ENCODE peak calls at places on chromosomes 16 and 17, in five cellular contexts. W is A549, X is IMR-90, V is stomach, E is RWPE2. Q is an unnamed sample.

GRCh38 chr17:59830007-59830630 is 62.6 kb downstream of the TUBD1 start:
- DNase-seq in V (no peak), X (peak), E (no peak), W (no peak), Q (no peak)

GRCh38 chr17:74544991-74545441 is 899 bp downstream of the CD300C start:
- DNase-seq in X (no peak), W (no peak), E (no peak), V (no peak), Q (no peak)

GRCh38 chr16:23670137-23670776 is 8.4 kb upstream of the PLK1 start:
- DNase-seq in E (no peak), V (no peak), W (no peak), X (peak), Q (no peak)

GRCh38 chr17:42518755-42519545 is 17.1 kb upstream of the NAGLU start:
- DNase-seq in W (no peak), E (no peak), X (no peak), V (peak), Q (no peak)

GRCh38 chr16:67013238-67013822 is 15.6 kb upstream of the CBFB start:
- DNase-seq in V (no peak), E (no peak), W (no peak), X (no peak), Q (no peak)

GRCh38 chr16:87276091-87276561 is 41.1 kb downstream of the C16orf95 start:
- DNase-seq in X (no peak), W (no peak), E (no peak), V (no peak), Q (no peak)

GRCh38 chr17:27845264-27846041 is 45.1 kb upstream of the NOS2 start:
- DNase-seq in E (no peak), V (no peak), W (no peak), X (no peak), Q (no peak)

GRCh38 chr16:46830417-46830901 is 521 bp downstream of the C16orf87 start:
- DNase-seq in E (no peak), W (no peak), X (no peak), V (peak), Q (no peak)

GRCh38 chr17:76643553-76644148 is at the start of gene ST6GALNAC1:
- DNase-seq in W (no peak), V (peak), E (no peak), X (no peak), Q (no peak)

GRCh38 chr16:57899771-57900661 is 70.9 kb downstream of the CNGB1 start:
- DNase-seq in E (no peak), X (peak), W (peak), V (peak), Q (peak)

GRCh38 chr16:84647830-84648594 is at the start of gene KLHL36:
- DNase-seq in X (no peak), V (peak), E (no peak), W (peak), Q (peak)

GRCh38 chr17:80992948-80993624 is 1.4 kb downstream of the CHMP6 start:
- DNase-seq in E (no peak), V (no peak), X (no peak), W (no peak), Q (no peak)

GRCh38 chr16:3951861-3952332 is 71.4 kb upstream of the CREBBP start:
- DNase-seq in E (no peak), X (peak), W (no peak), V (no peak), Q (no peak)

GRCh38 chr17:72259977-72260376 is 139.2 kb downstream of the SOX9 start:
- DNase-seq in X (no peak), E (no peak), V (no peak), W (no peak), Q (no peak)

GRCh38 chr16:28193530-28194423 is 18.0 kb downstream of the XPO6 start:
- DNase-seq in V (no peak), X (peak), E (peak), W (no peak), Q (no peak)

GRCh38 chr17:74128456-74128855 is 75.0 kb upstream of the RPL38 start:
- DNase-seq in V (no peak), X (no peak), E (peak), W (no peak), Q (no peak)

GRCh38 chr17:47323382-47324223 is at the start of gene EFCAB13:
- DNase-seq in X (peak), W (peak), V (peak), E (peak), Q (peak)
- TF ChIP-seq CTCF in X (peak), W (peak), V (no peak), E (peak), Q (no peak)

GRCh38 chr17:55303701-55304145 is 39.0 kb downstream of the HLF start:
- DNase-seq in V (no peak), X (peak), E (no peak), W (no peak), Q (no peak)
- TF ChIP-seq CTCF in V (no peak), X (peak), E (peak), W (peak), Q (no peak)

DNA sequence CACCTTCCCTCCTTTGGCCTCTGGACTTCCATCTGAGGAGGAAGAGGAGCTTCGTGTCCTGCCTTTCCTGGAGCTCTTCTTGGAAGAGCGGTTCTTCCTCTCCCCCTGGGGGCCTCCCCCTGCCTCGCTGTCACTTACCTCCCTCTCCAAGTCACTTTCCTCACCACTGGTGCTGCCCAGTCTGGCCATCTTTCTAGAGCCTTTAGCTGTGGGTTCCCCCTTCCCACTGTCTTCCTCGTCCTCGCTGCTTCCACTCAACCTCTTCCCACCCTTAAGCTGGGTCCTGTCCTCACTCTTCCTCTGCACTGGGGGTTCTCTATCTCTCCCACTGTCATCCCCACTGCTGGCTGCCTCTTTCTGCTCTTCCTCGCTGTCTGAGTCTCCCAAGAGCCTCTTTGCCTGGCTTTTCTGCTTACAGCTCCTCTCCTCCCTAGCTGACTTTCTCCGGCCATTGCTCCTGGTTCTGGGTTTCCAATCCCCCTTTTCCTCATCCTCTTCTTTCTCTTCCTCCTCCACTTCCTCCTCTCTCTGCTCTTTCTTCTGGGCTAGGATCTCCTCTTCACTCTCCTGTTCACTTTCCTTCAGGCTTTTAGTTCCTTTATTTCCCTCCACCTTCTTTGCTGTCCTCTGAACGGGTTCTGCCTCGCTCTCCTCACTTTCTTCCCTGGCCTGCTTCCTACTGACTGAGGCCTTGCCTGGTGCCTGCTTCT is 1.4 kb downstream of the HIRIP3 start:
- DNase-seq in E (no peak), X (no peak), W (no peak), V (no peak), Q (no peak)
- TF ChIP-seq CTCF in E (no peak), X (no peak), W (no peak), V (no peak), Q (no peak)

GRCh38 chr17:55635253-55635766 is 87.4 kb downstream of the TMEM100 start:
- DNase-seq in W (no peak), E (no peak), V (no peak), X (peak), Q (no peak)

GRCh38 chr17:55632236-55632635 is 90.4 kb downstream of the TMEM100 start:
- DNase-seq in E (no peak), V (no peak), X (no peak), W (no peak), Q (no peak)

GRCh38 chr17:55634702-55635101 is 88.0 kb downstream of the TMEM100 start:
- DNase-seq in V (no peak), X (no peak), E (no peak), W (no peak), Q (no peak)

DNA sequence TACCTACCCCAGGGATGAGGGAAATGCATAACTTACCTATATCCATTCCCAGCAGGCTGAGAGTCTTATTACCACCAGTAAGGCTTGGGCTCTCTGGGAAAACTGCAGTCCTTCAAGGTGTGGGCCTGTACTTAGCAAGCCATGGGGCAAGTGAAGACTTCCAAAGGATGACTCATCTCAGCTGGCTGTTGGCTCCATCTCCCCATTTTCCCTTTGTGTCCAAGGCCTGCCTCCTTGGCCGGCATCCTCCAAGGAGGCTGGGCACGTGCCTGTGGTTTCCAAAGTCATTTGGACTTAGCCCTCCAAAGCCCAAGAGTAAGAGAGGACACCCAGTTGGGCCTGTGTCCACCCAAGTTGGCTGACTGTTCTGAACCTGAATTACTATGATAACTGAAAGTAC is 89.8 kb downstream of the TMEM100 start:
- DNase-seq in X (no peak), W (no peak), E (no peak), V (no peak), Q (no peak)
- TF ChIP-seq CTCF in X (no peak), W (no peak), E (no peak), V (no peak), Q (no peak)

GRCh38 chr17:46176975-46177374 is 16.3 kb downstream of the KANSL1 start:
- DNase-seq in E (no peak), X (no peak), V (no peak), W (no peak), Q (no peak)

GRCh38 chr17:46180895-46181279 is 12.3 kb downstream of the KANSL1 start:
- DNase-seq in E (no peak), X (no peak), V (no peak), W (no peak), Q (no peak)

GRCh38 chr17:46179375-46179999 is 13.7 kb downstream of the KANSL1 start:
- DNase-seq in E (no peak), V (no peak), X (no peak), W (no peak), Q (no peak)

GRCh38 chr17:46175891-46176290 is 17.3 kb downstream of the KANSL1 start:
- DNase-seq in V (no peak), X (peak), W (no peak), E (no peak), Q (no peak)

GRCh38 chr17:46178550-46179198 is 14.6 kb downstream of the KANSL1 start:
- DNase-seq in V (no peak), X (peak), E (no peak), W (no peak), Q (no peak)
- TF ChIP-seq CTCF in V (no peak), X (no peak), E (no peak), W (no peak), Q (no peak)

GRCh38 chr17:63116228-63116627 is 150.2 kb downstream of the TANC2 start:
- DNase-seq in W (peak), X (no peak), V (no peak), E (no peak), Q (no peak)
- TF ChIP-seq CTCF in W (peak), X (peak), V (no peak), E (peak), Q (no peak)

DNA sequence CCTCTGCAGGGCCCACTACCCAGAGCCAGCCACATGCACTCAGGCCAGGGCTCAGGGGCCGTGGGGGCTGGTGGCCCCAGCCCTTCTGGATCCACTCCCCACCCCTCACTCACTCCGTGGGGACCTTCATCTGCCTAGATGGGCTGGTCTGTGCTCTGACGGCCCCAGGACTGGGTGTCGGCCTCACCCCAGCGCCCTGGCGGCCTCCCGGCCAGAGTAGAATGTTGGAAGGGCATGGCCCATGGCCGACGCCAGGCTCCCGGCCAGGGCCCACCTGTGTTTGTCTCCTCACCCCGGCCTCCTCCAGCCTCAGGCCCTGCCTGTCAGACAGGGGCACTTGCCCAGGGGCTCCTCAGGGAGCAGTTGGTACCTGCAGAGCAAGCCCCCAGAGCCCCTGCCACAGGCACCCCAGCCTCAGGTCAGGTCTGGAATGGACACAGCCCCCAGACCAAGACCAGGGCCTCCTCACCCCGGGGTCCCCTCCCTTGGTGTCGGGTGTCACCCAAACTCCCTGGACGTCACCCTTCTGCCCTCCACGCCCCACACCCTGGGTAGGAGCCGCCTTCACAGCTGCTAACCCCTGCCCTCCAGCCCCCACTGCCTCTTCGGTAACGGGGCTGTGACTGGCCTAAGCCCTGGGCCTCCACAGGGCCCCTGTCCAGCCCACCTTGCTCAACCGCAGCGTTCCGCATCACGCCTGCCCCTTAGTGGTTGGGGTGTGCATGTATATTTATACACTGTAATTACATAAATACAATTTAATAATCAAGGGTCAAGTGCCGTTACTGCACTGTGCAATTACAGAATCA is 3.0 kb upstream of the CDH15 start:
- DNase-seq in E (no peak), V (no peak), X (no peak), W (no peak), Q (no peak)
- TF ChIP-seq CTCF in E (no peak), V (no peak), X (peak), W (no peak), Q (no peak)

DNA sequence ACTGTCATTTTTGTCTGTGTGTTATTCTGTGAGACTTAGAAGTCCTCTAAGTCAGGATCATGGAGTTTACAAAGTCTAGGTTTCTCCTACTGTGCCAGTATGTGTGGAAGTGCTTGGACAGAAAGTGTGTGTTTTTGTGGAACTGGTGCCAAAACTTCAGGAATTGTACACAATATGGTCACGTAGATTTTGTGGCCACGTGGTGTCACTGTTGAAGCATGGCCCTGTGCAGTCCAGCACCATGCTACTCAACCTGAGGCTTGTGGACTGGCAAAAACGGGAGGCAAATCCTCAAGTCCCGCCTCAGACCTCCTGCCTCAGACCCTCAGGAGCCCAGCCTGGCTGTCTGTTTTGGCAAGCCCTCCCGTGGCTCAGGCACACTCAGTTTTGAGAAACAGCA is 16.7 kb upstream of the ALKBH5 start:
- DNase-seq in X (no peak), V (peak), E (no peak), W (no peak), Q (no peak)
- TF ChIP-seq CTCF in X (peak), V (no peak), E (peak), W (no peak), Q (no peak)

Q was measured in activated B cell treated with CpG ODN at 0.5 μM for 24 hours.